ENCODE peak calls at places on chromosomes 16 and 17, in five cellular contexts. One of them, this sample, is unnamed.

GRCh38 chr16:84224554-84224953 is 15.3 kb downstream of the KCNG4 start:
- DNase-seq in transverse colon: no peak
- DNase-seq in K562: no peak
- DNase-seq in spleen: no peak
- DNase-seq in endothelial cell of umbilical vein: no peak
- DNase-seq in this sample: no peak

GRCh38 chr16:10009691-10010090 is 172.5 kb downstream of the GRIN2A start:
- DNase-seq in transverse colon: no peak
- DNase-seq in spleen: no peak
- DNase-seq in endothelial cell of umbilical vein: no peak
- DNase-seq in K562: no peak
- DNase-seq in this sample: no peak

GRCh38 chr17:31544186-31544585 is 152.7 kb downstream of the RAB11FIP4 start:
- DNase-seq in spleen: peak
- DNase-seq in K562: no peak
- DNase-seq in transverse colon: no peak
- DNase-seq in endothelial cell of umbilical vein: no peak
- DNase-seq in this sample: no peak

GRCh38 chr17:78276098-78276497 is 44.7 kb downstream of the TMEM235 start:
- DNase-seq in K562: no peak
- DNase-seq in endothelial cell of umbilical vein: no peak
- DNase-seq in spleen: no peak
- DNase-seq in transverse colon: no peak
- DNase-seq in this sample: no peak

GRCh38 chr17:562174-562573 is 152.5 kb downstream of the VPS53 start:
- DNase-seq in endothelial cell of umbilical vein: peak
- DNase-seq in K562: no peak
- DNase-seq in spleen: no peak
- DNase-seq in transverse colon: no peak
- DNase-seq in this sample: no peak

GRCh38 chr16:19840524-19841110 is 44.0 kb downstream of the GPRC5B start:
- DNase-seq in K562: no peak
- DNase-seq in endothelial cell of umbilical vein: no peak
- DNase-seq in spleen: no peak
- DNase-seq in transverse colon: no peak
- DNase-seq in this sample: no peak

GRCh38 chr17:55672585-55673501 is 49.8 kb downstream of the TMEM100 start:
- DNase-seq in K562: no peak
- DNase-seq in endothelial cell of umbilical vein: no peak
- DNase-seq in spleen: no peak
- DNase-seq in transverse colon: no peak
- DNase-seq in this sample: no peak

GRCh38 chr17:17841620-17842025 is 4.8 kb upstream of the SREBF1 start:
- DNase-seq in transverse colon: no peak
- DNase-seq in K562: no peak
- DNase-seq in spleen: no peak
- DNase-seq in endothelial cell of umbilical vein: no peak
- DNase-seq in this sample: peak

GRCh38 chr16:20410153-20410723 is 904 bp downstream of the ACSM5 start:
- DNase-seq in spleen: no peak
- DNase-seq in endothelial cell of umbilical vein: no peak
- DNase-seq in transverse colon: no peak
- DNase-seq in K562: no peak
- DNase-seq in this sample: no peak

GRCh38 chr16:30032083-30032819 is 1.2 kb upstream of the TLCD3B start:
- DNase-seq in spleen: no peak
- DNase-seq in K562: peak
- DNase-seq in endothelial cell of umbilical vein: peak
- DNase-seq in transverse colon: peak
- DNase-seq in this sample: peak

GRCh38 chr16:19912445-19913305 is 28.0 kb upstream of the GPRC5B start:
- DNase-seq in spleen: no peak
- DNase-seq in transverse colon: no peak
- DNase-seq in endothelial cell of umbilical vein: peak
- DNase-seq in K562: no peak
- DNase-seq in this sample: no peak

GRCh38 chr16:20695024-20695423 is 2.5 kb downstream of the ACSM1 start:
- DNase-seq in transverse colon: no peak
- DNase-seq in spleen: no peak
- DNase-seq in endothelial cell of umbilical vein: no peak
- DNase-seq in K562: no peak
- DNase-seq in this sample: peak

GRCh38 chr16:71526111-71526998 is at the start of gene CHST4:
- DNase-seq in spleen: no peak
- DNase-seq in transverse colon: no peak
- DNase-seq in K562: no peak
- DNase-seq in endothelial cell of umbilical vein: no peak
- DNase-seq in this sample: no peak

GRCh38 chr16:24984101-24984500 is 31.1 kb downstream of the ARHGAP17 start:
- DNase-seq in transverse colon: no peak
- DNase-seq in K562: no peak
- DNase-seq in endothelial cell of umbilical vein: no peak
- DNase-seq in spleen: no peak
- DNase-seq in this sample: no peak

GRCh38 chr16:66927012-66927436 is 1.7 kb upstream of the RRAD start:
- DNase-seq in K562: no peak
- DNase-seq in spleen: no peak
- DNase-seq in transverse colon: no peak
- DNase-seq in endothelial cell of umbilical vein: no peak
- DNase-seq in this sample: no peak

GRCh38 chr16:49415083-49415482 is 41.5 kb downstream of the C16orf78 start:
- DNase-seq in spleen: no peak
- DNase-seq in transverse colon: no peak
- DNase-seq in endothelial cell of umbilical vein: no peak
- DNase-seq in K562: no peak
- DNase-seq in this sample: no peak

GRCh38 chr16:47204736-47205499 is 61.2 kb upstream of the NETO2 start:
- DNase-seq in endothelial cell of umbilical vein: no peak
- DNase-seq in K562: no peak
- DNase-seq in transverse colon: no peak
- DNase-seq in spleen: no peak
- DNase-seq in this sample: no peak

GRCh38 chr16:28925386-28926228 is 569 bp upstream of the RABEP2 start:
- DNase-seq in endothelial cell of umbilical vein: peak
- DNase-seq in transverse colon: peak
- DNase-seq in spleen: no peak
- DNase-seq in K562: peak
- DNase-seq in this sample: peak

GRCh38 chr17:47117386-47117785 is 71.7 kb downstream of the CDC27 start:
- DNase-seq in K562: no peak
- DNase-seq in transverse colon: no peak
- DNase-seq in spleen: no peak
- DNase-seq in endothelial cell of umbilical vein: no peak
- DNase-seq in this sample: no peak

GRCh38 chr17:40178660-40179059 is 1.4 kb downstream of the RAPGEFL1 start:
- DNase-seq in spleen: no peak
- DNase-seq in endothelial cell of umbilical vein: no peak
- DNase-seq in K562: no peak
- DNase-seq in transverse colon: no peak
- DNase-seq in this sample: no peak

GRCh38 chr17:65219707-65220106 is 82.5 kb downstream of the RGS9 start:
- DNase-seq in transverse colon: no peak
- DNase-seq in spleen: no peak
- DNase-seq in K562: no peak
- DNase-seq in endothelial cell of umbilical vein: no peak
- DNase-seq in this sample: no peak

GRCh38 chr16:67006930-67007658 is 18.7 kb downstream of the CES4A start:
- DNase-seq in spleen: no peak
- DNase-seq in K562: no peak
- DNase-seq in endothelial cell of umbilical vein: no peak
- DNase-seq in transverse colon: no peak
- DNase-seq in this sample: no peak

GRCh38 chr17:62899349-62899748 is 66.7 kb upstream of the TANC2 start:
- DNase-seq in spleen: no peak
- DNase-seq in K562: no peak
- DNase-seq in endothelial cell of umbilical vein: no peak
- DNase-seq in transverse colon: no peak
- DNase-seq in this sample: no peak

GRCh38 chr17:14325618-14326167 is 24.8 kb downstream of the HS3ST3B1 start:
- DNase-seq in spleen: no peak
- DNase-seq in K562: no peak
- DNase-seq in endothelial cell of umbilical vein: no peak
- DNase-seq in transverse colon: no peak
- DNase-seq in this sample: no peak

GRCh38 chr17:13410874-13411273 is 190.9 kb downstream of the HS3ST3A1 start:
- DNase-seq in transverse colon: no peak
- DNase-seq in spleen: no peak
- DNase-seq in endothelial cell of umbilical vein: no peak
- DNase-seq in K562: no peak
- DNase-seq in this sample: no peak

GRCh38 chr16:27489906-27490305 is 59.8 kb downstream of the GTF3C1 start:
- DNase-seq in endothelial cell of umbilical vein: no peak
- DNase-seq in K562: no peak
- DNase-seq in transverse colon: no peak
- DNase-seq in spleen: no peak
- DNase-seq in this sample: no peak

GRCh38 chr16:10835281-10835931 is 16.8 kb upstream of the TVP23A start:
- DNase-seq in spleen: peak
- DNase-seq in transverse colon: no peak
- DNase-seq in K562: no peak
- DNase-seq in endothelial cell of umbilical vein: no peak
- DNase-seq in this sample: no peak

GRCh38 chr16:81863630-81864352 is 84.7 kb downstream of the PLCG2 start:
- DNase-seq in endothelial cell of umbilical vein: no peak
- DNase-seq in K562: no peak
- DNase-seq in spleen: no peak
- DNase-seq in transverse colon: peak
- DNase-seq in this sample: no peak

GRCh38 chr16:20904507-20905079 is 4.0 kb downstream of the LYRM1 start:
- DNase-seq in K562: no peak
- DNase-seq in endothelial cell of umbilical vein: peak
- DNase-seq in spleen: no peak
- DNase-seq in transverse colon: no peak
- DNase-seq in this sample: peak

GRCh38 chr16:85245307-85246172 is 133.3 kb upstream of the CIBAR2 start:
- DNase-seq in transverse colon: peak
- DNase-seq in spleen: no peak
- DNase-seq in K562: peak
- DNase-seq in endothelial cell of umbilical vein: peak
- DNase-seq in this sample: peak

GRCh38 chr17:33520404-33521032 is 227.4 kb upstream of the ASIC2 start:
- DNase-seq in K562: peak
- DNase-seq in transverse colon: peak
- DNase-seq in spleen: no peak
- DNase-seq in endothelial cell of umbilical vein: peak
- DNase-seq in this sample: peak

GRCh38 chr17:35773129-35773528 is 12.4 kb downstream of the C17orf50 start:
- DNase-seq in transverse colon: no peak
- DNase-seq in spleen: no peak
- DNase-seq in endothelial cell of umbilical vein: no peak
- DNase-seq in K562: no peak
- DNase-seq in this sample: no peak

GRCh38 chr16:28189237-28189636 is 22.5 kb downstream of the XPO6 start:
- DNase-seq in spleen: no peak
- DNase-seq in endothelial cell of umbilical vein: no peak
- DNase-seq in K562: no peak
- DNase-seq in transverse colon: no peak
- DNase-seq in this sample: no peak

GRCh38 chr16:79310734-79311133 is 289.8 kb downstream of the MAF start:
- DNase-seq in transverse colon: no peak
- DNase-seq in K562: no peak
- DNase-seq in spleen: no peak
- DNase-seq in endothelial cell of umbilical vein: no peak
- DNase-seq in this sample: peak

GRCh38 chr17:81697261-81698044 is 5.7 kb upstream of the MRPL12 start:
- DNase-seq in transverse colon: no peak
- DNase-seq in K562: no peak
- DNase-seq in endothelial cell of umbilical vein: no peak
- DNase-seq in spleen: no peak
- DNase-seq in this sample: no peak

GRCh38 chr17:61140386-61140785 is 259.3 kb upstream of the TBX2 start:
- DNase-seq in K562: no peak
- DNase-seq in spleen: no peak
- DNase-seq in endothelial cell of umbilical vein: no peak
- DNase-seq in transverse colon: no peak
- DNase-seq in this sample: no peak

GRCh38 chr17:27559996-27560481 is 70.9 kb upstream of the LGALS9 start:
- DNase-seq in spleen: peak
- DNase-seq in K562: no peak
- DNase-seq in transverse colon: peak
- DNase-seq in endothelial cell of umbilical vein: peak
- DNase-seq in this sample: peak
- TF ChIP-seq POLR2AphosphoS5 in spleen: no peak
- TF ChIP-seq POLR2AphosphoS5 in K562: no peak
- TF ChIP-seq POLR2AphosphoS5 in transverse colon: peak
- TF ChIP-seq POLR2AphosphoS5 in endothelial cell of umbilical vein: peak
- TF ChIP-seq POLR2AphosphoS5 in this sample: peak

DNA sequence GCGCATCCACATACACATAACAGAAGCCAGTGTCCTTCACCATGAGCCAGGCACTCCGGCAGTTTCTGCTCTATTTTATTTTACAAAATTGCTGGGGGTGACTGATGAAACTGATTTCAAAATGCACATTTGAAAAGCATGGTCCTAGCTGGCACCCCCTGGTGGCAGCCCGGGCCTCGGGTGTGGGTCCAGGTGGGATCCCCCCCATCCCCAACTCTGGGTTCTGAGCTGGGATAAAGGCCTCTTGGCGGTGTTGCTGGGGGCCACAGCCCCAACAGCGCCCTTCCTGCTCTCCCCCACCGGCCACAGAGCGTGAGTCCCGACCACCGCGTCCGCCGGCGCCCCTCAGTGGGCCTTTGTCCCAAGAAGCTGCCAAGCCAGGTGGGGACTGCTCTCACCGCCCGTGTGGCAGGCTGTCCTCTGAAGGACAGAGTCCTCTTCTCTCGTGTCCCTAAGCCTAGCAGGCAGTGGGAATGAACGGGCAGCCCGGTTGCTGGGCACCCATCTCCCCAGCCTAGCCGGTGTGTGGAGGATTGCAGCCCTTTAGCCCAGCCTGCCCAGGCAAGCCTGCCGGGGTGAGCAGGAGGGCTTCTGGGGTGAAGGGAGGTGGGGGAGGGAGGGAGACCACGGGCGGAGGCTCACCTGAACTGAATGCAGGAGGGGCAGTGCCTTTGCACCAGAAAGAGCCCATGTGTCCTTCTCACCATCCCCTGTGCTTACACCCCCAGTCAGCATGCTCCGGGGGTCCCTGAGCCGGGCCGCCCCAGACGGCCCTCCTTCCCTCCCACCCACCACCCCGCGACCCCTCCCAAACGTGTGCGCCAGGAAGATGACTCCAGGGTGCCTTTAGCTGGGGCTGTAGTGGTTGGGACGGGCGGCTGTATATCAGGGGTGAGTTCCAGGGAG is 898 bp downstream of the SNAI3 start:
- DNase-seq in endothelial cell of umbilical vein: no peak
- DNase-seq in K562: peak
- DNase-seq in transverse colon: peak
- DNase-seq in spleen: peak
- DNase-seq in this sample: no peak
- TF ChIP-seq CTCF in endothelial cell of umbilical vein: peak
- TF ChIP-seq CTCF in K562: peak
- TF ChIP-seq CTCF in transverse colon: peak
- TF ChIP-seq CTCF in spleen: peak
- TF ChIP-seq CTCF in this sample: peak

GRCh38 chr16:4606354-4606753 is 8.3 kb downstream of the UBALD1 start:
- DNase-seq in spleen: no peak
- DNase-seq in K562: peak
- DNase-seq in transverse colon: no peak
- DNase-seq in endothelial cell of umbilical vein: no peak
- DNase-seq in this sample: peak
- TF ChIP-seq POLR2A in spleen: no peak
- TF ChIP-seq POLR2A in K562: no peak
- TF ChIP-seq POLR2A in transverse colon: no peak
- TF ChIP-seq POLR2A in endothelial cell of umbilical vein: no peak
- TF ChIP-seq POLR2A in this sample: no peak

GRCh38 chr17:49191407-49191916 is 18.9 kb downstream of the GNGT2 start:
- DNase-seq in transverse colon: no peak
- DNase-seq in K562: no peak
- DNase-seq in spleen: no peak
- DNase-seq in endothelial cell of umbilical vein: no peak
- DNase-seq in this sample: no peak
- TF ChIP-seq POLR2AphosphoS5 in transverse colon: no peak
- TF ChIP-seq POLR2AphosphoS5 in K562: no peak
- TF ChIP-seq POLR2AphosphoS5 in spleen: no peak
- TF ChIP-seq POLR2AphosphoS5 in endothelial cell of umbilical vein: no peak
- TF ChIP-seq POLR2AphosphoS5 in this sample: no peak

This sample was measured in stomach.